ENCODE peak calls at places on chromosomes 1 and 21, in four cellular contexts. T, V, J and Z are unnamed samples.

GRCh38 chr1:178918328-178918727 is 47.5 kb upstream of the ANGPTL1 start:
- DNase-seq in J (no peak), V (no peak), T (no peak), Z (no peak)

GRCh38 chr1:21701401-21701800 is 32.2 kb upstream of the RAP1GAP start:
- DNase-seq in J (no peak), T (no peak), V (no peak), Z (no peak)

GRCh38 chr1:35591211-35591610 is 18.1 kb downstream of the TFAP2E start:
- DNase-seq in J (no peak), V (no peak), T (no peak), Z (no peak)

GRCh38 chr1:232508161-232508661 is 121.7 kb downstream of the SIPA1L2 start:
- DNase-seq in J (peak), T (no peak), V (no peak), Z (no peak)

GRCh38 chr1:83901547-83902155 is 97.3 kb downstream of the TTLL7 start:
- DNase-seq in J (peak), V (peak), T (peak), Z (peak)

GRCh38 chr1:93579891-93580290 is 101.7 kb downstream of the BCAR3 start:
- DNase-seq in V (peak), T (peak), J (peak), Z (peak)

GRCh38 chr21:33816148-33816547 is 99.5 kb downstream of the ATP5PO start:
- DNase-seq in V (no peak), J (no peak), T (no peak), Z (no peak)

GRCh38 chr1:66540434-66541032 is 6.6 kb downstream of the SGIP1 start:
- DNase-seq in V (no peak), T (peak), J (peak), Z (no peak)

GRCh38 chr1:5651964-5652751 is 340.1 kb downstream of the NPHP4 start:
- DNase-seq in T (no peak), V (no peak), J (no peak), Z (no peak)

GRCh38 chr1:25856856-25857255 is 2.4 kb downstream of the AUNIP start:
- DNase-seq in V (no peak), J (no peak), T (no peak), Z (no peak)

GRCh38 chr1:154157520-154158306 is 2.8 kb upstream of the NUP210L start:
- DNase-seq in T (peak), V (no peak), J (peak), Z (no peak)

GRCh38 chr1:19872190-19872589 is 10.0 kb upstream of the OTUD3 start:
- DNase-seq in J (no peak), T (no peak), V (peak), Z (no peak)

GRCh38 chr1:166064324-166064926 is 102.4 kb downstream of the FAM78B start:
- DNase-seq in T (no peak), V (no peak), J (no peak), Z (no peak)

GRCh38 chr1:241706967-241707366 is 54.9 kb downstream of the WDR64 start:
- DNase-seq in J (peak), T (peak), V (no peak), Z (peak)

GRCh38 chr1:161165742-161166668 is at the start of gene PPOX:
- DNase-seq in T (peak), V (peak), J (peak), Z (peak)

GRCh38 chr1:111030590-111030989 is 66.9 kb upstream of the LRIF1 start:
- DNase-seq in V (peak), T (peak), J (peak), Z (peak)

GRCh38 chr1:217506878-217507277 is 124.0 kb downstream of the GPATCH2 start:
- DNase-seq in T (peak), V (no peak), J (peak), Z (no peak)

GRCh38 chr1:156625436-156626078 is 6.3 kb downstream of the HAPLN2 start:
- DNase-seq in V (peak), T (peak), J (peak), Z (no peak)

GRCh38 chr1:33180226-33181037 is 1.4 kb downstream of the TRIM62 start:
- DNase-seq in J (peak), V (peak), T (peak), Z (no peak)

DNA sequence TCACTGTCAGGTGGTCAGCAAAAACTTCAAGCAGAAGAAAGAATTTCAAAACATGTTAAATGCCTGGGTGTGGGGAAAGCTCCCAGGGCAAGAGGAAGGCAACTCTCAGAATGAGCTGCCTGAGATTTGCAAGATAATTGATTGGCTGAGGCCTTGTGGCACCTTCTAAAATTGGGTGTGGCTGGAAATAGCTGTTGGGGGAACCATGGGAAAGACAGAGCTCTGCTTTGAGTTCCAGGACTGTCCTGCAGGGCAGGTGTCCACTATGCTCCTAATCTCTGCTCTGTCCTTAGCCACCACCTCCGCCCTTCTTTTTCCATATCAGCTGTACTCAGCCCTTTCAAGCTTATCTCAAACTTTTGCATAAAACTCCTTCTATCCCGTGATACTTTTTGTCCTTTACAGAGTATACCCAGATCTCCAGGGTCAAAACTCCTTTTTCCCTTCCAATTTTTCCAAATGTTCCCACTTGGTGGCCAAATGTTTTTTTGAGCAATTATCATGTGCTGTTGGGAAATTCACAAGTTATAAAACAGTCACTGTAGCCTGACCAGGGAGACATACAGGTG is 23.8 kb upstream of the PPP2R5A start:
- DNase-seq in J (no peak), V (no peak), T (no peak), Z (no peak)
- TF ChIP-seq CTCF in J (no peak), V (peak), T (no peak), Z (no peak)

DNA sequence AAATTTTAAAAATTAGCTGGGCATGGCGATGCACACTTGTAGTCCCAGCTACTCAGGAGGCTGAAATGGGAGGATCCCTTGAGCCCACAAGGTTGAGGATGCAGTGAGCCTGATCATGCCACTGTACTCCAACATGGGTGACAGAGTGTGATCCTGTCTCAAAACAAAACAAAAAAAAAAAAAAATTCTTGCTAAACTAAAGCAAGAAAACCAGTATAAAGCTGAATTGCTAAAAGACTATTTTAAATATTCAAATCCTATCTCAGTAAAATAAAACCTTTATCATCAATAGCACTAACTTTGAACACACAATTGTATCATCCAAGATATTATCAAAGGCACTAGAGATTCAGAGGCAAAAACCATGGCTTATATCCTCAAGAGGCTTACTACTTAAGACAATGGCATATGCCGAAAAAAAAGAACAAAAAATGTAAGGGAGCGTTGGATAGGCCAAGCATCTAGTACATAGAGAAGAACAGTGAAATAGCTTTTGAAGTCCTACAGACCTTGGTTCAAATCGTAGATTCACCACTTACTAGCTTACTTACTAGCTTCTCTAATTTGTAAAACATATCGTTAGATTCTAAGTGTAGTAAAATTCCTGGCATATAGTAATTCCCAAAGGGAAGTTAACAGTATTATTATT is 3.6 kb downstream of the EPS15 start:
- DNase-seq in V (no peak), T (no peak), J (no peak), Z (no peak)
- H3K4me3 ChIP-seq in V (no peak), T (no peak), J (peak), Z (no peak)

DNA sequence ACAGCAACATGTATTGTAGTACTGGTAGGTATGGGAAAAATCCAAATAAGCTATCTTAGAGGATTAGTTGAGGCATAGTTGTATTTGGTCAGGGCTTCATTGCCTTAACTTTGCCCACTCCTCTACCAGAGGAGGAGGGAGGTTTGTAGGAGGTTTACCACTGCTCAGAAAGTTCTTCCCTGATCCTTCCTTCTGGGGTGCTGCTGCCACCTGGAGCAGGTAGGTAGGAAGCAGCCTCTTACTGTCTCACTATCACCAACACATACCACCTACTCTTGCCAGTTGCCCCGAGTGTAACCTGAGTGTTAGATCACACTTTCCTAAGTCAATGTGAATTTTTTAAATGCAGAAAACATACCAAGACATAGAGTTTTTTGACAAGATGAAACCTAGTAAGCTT is 24.1 kb upstream of the ZSWIM5 start:
- DNase-seq in T (no peak), V (peak), J (no peak), Z (no peak)
- TF ChIP-seq CTCF in T (no peak), V (peak), J (no peak), Z (no peak)

GRCh38 chr1:229623225-229623624 is 2.7 kb downstream of the TAF5L start:
- DNase-seq in T (no peak), V (no peak), J (no peak), Z (no peak)
- H3K4me3 ChIP-seq in T (no peak), V (no peak), J (no peak), Z (no peak)

GRCh38 chr1:203349757-203350522 is 982 bp downstream of the FMOD start:
- DNase-seq in T (no peak), V (no peak), J (no peak), Z (no peak)

GRCh38 chr1:203343956-203344355 is 7.0 kb downstream of the FMOD start:
- DNase-seq in J (no peak), T (no peak), V (no peak), Z (no peak)

GRCh38 chr1:203346755-203347102 is 4.2 kb downstream of the FMOD start:
- DNase-seq in T (no peak), V (no peak), J (no peak), Z (no peak)

GRCh38 chr1:203349166-203349565 is 1.8 kb downstream of the FMOD start:
- DNase-seq in T (no peak), J (no peak), V (no peak), Z (no peak)

DNA sequence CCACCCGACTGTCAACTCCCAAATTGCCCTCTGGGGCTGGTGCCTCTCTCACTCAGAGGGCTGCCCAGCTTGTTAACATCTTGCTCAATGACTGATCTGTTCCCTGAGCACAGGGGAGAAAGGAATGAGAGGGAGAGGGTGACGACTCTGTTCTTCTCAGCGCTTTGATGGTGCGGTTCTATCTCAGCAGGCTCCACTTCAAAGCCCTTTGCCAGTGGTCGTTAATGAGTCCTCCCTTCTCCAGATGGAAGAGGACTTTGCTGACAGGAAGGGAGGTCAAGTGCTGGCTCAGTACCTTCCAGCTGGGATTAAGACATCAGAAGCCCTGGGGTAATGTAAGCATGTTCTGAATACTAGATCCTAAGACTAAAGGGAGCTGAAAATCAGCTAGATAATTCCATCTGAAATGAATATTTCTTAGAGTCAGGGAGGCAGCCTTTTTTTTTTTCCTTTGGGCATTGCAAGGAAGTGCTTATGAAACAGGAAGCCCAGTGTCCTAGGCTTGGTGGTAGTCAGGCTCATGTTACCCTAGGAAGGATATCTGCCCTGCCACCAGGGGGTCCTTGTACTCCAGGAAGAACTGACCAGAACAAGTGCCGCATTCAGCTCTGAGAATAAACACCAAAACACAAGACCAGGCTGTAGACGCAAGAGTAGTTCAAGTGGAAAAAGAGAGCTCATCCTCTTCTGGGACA is 4.7 kb downstream of the FMOD start:
- DNase-seq in T (no peak), V (no peak), J (no peak), Z (no peak)
- TF ChIP-seq CTCF in T (no peak), V (no peak), J (no peak), Z (peak)

GRCh38 chr1:1001631-1002300 is 1.9 kb upstream of the HES4 start:
- DNase-seq in V (peak), T (peak), J (peak), Z (no peak)

GRCh38 chr1:1001057-1001630 is 1.2 kb upstream of the HES4 start:
- DNase-seq in V (no peak), J (no peak), T (no peak), Z (no peak)

GRCh38 chr1:998905-999796 is 746 bp downstream of the HES4 start:
- DNase-seq in T (peak), J (no peak), V (no peak), Z (no peak)

GRCh38 chr1:999797-1000356 is at the start of gene HES4:
- DNase-seq in J (peak), V (peak), T (peak), Z (peak)

GRCh38 chr1:1000357-1001056 is 610 bp upstream of the HES4 start:
- DNase-seq in T (peak), V (peak), J (peak), Z (peak)
- H3K4me3 ChIP-seq in T (peak), V (peak), J (peak), Z (peak)

GRCh38 chr1:23367791-23368561 is 1.7 kb downstream of the ZNF436 start:
- DNase-seq in T (peak), V (peak), J (peak), Z (peak)

GRCh38 chr1:23369335-23370013 is at the start of gene ZNF436:
- DNase-seq in J (peak), T (peak), V (peak), Z (peak)

GRCh38 chr1:23370270-23370743 is 671 bp upstream of the ZNF436 start:
- DNase-seq in V (no peak), T (no peak), J (peak), Z (no peak)

GRCh38 chr1:23367451-23367790 is 2.2 kb downstream of the ZNF436 start:
- DNase-seq in V (no peak), T (no peak), J (peak), Z (no peak)

DNA sequence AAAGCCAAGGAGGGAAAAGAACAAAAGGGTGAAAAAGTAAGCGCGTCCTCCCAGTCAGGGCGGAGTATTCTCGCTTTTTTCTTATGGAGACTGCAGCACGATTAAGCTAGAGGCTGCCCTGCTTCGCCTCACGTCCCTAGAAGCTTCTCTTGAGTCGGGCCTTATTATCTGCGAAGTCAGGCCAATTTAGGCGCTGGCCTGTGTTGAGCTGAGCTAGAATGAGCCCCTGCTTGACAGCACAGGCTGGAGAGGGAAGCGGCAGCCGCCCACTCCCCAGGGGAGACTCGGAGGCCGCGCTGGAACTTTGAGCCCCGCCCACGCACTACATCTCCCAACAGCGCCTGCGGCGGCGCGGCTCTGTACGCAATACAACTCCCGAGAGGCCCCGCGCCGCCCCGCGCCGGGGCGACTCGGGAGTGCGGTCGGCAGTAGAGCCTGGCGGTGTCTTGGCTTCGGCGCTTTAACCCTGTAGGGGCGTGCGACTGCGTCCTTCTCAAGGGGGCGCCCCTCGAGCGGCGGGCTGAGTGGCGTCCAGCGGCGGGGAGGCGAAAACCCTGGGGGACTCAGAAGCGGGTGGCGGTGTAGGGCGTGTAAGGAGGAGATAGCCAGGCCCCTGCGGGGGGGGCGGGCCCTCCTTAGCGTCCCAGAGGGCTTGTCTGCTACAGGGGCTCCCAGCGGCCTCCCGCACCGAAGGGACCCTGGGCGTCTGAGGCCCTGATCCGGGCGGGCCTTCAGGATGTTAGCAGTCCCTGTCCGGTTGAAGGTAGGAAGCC is 888 bp downstream of the ZNF436 start:
- DNase-seq in T (peak), J (peak), V (peak), Z (peak)
- TF ChIP-seq CTCF in T (peak), J (no peak), V (no peak), Z (no peak)

GRCh38 chr1:230292739-230293720 is 133.1 kb downstream of the PGBD5 start:
- DNase-seq in T (no peak), V (no peak), J (no peak), Z (no peak)
- H3K4me3 ChIP-seq in T (no peak), V (no peak), J (no peak), Z (no peak)

DNA sequence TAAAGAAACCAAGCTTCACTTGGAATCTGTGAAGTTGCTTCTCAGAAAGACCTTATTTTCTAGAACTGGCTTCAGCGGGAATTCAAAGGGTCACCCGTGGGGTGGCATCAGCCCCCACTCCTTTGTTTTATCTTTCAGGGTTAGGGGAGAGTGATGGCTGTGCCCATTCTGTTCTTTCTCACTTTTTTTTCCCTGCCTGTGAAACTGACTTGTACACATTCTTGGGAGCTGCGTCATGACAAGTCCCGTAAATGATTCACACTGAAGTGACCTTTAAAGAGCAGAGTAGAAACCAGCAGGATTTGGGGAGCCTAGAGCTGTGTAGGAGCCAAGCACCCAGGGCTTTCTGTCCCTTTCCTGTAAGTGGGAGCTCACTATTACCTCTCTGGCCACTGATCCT is 43.8 kb downstream of the SLC44A3 start:
- DNase-seq in J (peak), V (peak), T (peak), Z (no peak)
- TF ChIP-seq CTCF in J (no peak), V (no peak), T (no peak), Z (no peak)